ENCODE peak calls at places on chromosomes 13 and 19, in five cellular contexts. F, Q, M, I and N are unnamed samples.

GRCh38 chr13:24540236-24541126 is 27.9 kb upstream of the PARP4 start:
- DNase-seq in F (no peak), Q (no peak), M (no peak), I (peak; percentile 26), N (no peak)

GRCh38 chr19:36257512-36257876 is 42.6 kb downstream of the ZNF146 start:
- DNase-seq in F (no peak), Q (no peak), M (no peak), I (no peak), N (no peak)

GRCh38 chr19:28493881-28494280 is 719.1 kb downstream of the UQCRFS1 start:
- DNase-seq in F (no peak), Q (no peak), M (no peak), I (no peak), N (no peak)

GRCh38 chr19:55670280-55671053 is 4.6 kb upstream of the EPN1 start:
- DNase-seq in F (no peak), Q (no peak), M (no peak), I (no peak), N (no peak)

GRCh38 chr13:94054159-94054558 is 425.3 kb downstream of the DCT start:
- DNase-seq in F (no peak), Q (no peak), M (no peak), I (no peak), N (no peak)

GRCh38 chr19:46503848-46504453 is 8.3 kb upstream of the PNMA8B start:
- DNase-seq in F (no peak), Q (no peak), M (no peak), I (no peak), N (no peak)

GRCh38 chr13:114009590-114010400 is 35.9 kb upstream of the C13orf46 start:
- DNase-seq in F (no peak), Q (no peak), M (no peak), I (no peak), N (no peak)

GRCh38 chr19:32200312-32201038 is 144.9 kb upstream of the ZNF507 start:
- DNase-seq in F (no peak), Q (no peak), M (no peak), I (no peak), N (no peak)

GRCh38 chr13:99344610-99345208 is 37.5 kb upstream of the GPR183 start:
- DNase-seq in F (no peak), Q (no peak), M (no peak), I (no peak), N (no peak)

GRCh38 chr13:55606045-55606665 is 1534.6 kb upstream of the PRR20A start:
- DNase-seq in F (no peak), Q (no peak), M (no peak), I (no peak), N (no peak)

GRCh38 chr13:55602784-55603183 is 1537.9 kb upstream of the PRR20A start:
- DNase-seq in F (no peak), Q (no peak), M (no peak), I (no peak), N (no peak)
- TF ChIP-seq CTCF in F (no peak), Q (no peak), M (no peak), I (no peak), N (no peak)

GRCh38 chr19:48636859-48637448 is at the start of gene DBP:
- DNase-seq in F (no peak), Q (peak; percentile 49), M (no peak), I (no peak), N (no peak)
- TF ChIP-seq CTCF in F (no peak), Q (no peak), M (peak; percentile 24), I (peak; percentile 6), N (peak; percentile 42)

GRCh38 chr19:7191946-7192691 is 102.1 kb downstream of the INSR start:
- DNase-seq in F (peak; percentile 26), Q (no peak), M (no peak), I (no peak), N (no peak)
- TF ChIP-seq CTCF in F (no peak), Q (no peak), M (no peak), I (no peak), N (no peak)

DNA sequence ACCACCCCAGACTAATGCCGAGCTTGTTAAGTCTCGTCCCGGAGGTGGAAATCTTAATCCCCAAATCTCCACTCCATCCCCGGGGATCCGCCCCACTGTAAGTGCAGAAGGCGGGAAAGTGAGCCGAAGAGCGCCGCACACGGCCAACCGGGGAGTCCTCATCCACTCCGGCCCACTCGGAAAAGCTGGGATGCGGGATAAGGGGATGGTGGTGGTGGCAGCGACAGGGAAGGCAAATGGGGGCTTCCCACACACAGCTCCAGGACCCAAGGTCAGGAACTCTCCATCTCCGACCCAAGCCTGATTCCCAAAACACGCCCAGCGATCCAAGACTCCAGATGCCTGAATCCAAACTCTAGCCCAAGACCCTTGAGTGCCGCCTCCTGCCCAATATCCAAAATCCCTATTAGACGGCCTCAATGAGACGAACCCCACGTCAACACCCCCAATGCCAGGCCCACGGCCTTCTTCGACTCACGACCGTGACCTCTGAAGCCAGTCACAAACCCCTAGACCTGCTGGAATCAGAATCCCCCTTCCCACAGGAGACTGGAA is 481 bp downstream of the FBL start:
- DNase-seq in F (no peak), Q (no peak), M (no peak), I (peak; percentile 32), N (no peak)
- TF ChIP-seq CTCF in F (no peak), Q (no peak), M (peak; percentile 30), I (peak; percentile 23), N (peak; percentile 9)

DNA sequence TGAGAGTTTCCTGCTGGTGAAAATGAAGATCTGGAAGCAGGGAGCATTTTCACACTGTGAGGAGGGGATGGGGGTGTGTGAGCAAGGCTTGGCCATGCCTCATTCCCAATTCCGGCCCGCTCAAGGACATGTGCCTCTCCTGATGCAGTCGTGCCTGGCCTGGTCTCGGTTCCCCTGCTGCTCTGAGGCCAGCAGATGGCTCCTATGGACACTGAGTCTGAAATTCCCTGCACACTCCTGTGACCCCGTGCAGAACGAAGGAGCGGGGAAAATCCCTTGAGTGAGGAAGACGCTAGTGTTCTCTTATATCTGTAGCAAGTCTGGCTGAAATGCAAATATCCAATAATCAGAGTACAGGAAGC is 363 bp upstream of the ZNF763 start:
- DNase-seq in F (no peak), Q (no peak), M (no peak), I (no peak), N (no peak)
- TF ChIP-seq CTCF in F (no peak), Q (no peak), M (peak; percentile 44), I (peak; percentile 33), N (peak; percentile 26)

GRCh38 chr19:9856609-9857008 is 21.5 kb downstream of the PIN1 start:
- DNase-seq in F (no peak), Q (no peak), M (no peak), I (no peak), N (no peak)

GRCh38 chr19:9857920-9858746 is 23.0 kb downstream of the PIN1 start:
- DNase-seq in F (peak; percentile 13), Q (no peak), M (no peak), I (no peak), N (peak; percentile 33)

GRCh38 chr19:9857076-9857721 is 22.1 kb downstream of the PIN1 start:
- DNase-seq in F (no peak), Q (no peak), M (no peak), I (no peak), N (no peak)

GRCh38 chr19:9860407-9860806 is 25.3 kb downstream of the PIN1 start:
- DNase-seq in F (no peak), Q (no peak), M (no peak), I (no peak), N (no peak)

GRCh38 chr19:9858766-9859165 is 23.6 kb downstream of the PIN1 start:
- DNase-seq in F (no peak), Q (no peak), M (no peak), I (no peak), N (no peak)
- TF ChIP-seq CTCF in F (no peak), Q (no peak), M (no peak), I (no peak), N (no peak)

DNA sequence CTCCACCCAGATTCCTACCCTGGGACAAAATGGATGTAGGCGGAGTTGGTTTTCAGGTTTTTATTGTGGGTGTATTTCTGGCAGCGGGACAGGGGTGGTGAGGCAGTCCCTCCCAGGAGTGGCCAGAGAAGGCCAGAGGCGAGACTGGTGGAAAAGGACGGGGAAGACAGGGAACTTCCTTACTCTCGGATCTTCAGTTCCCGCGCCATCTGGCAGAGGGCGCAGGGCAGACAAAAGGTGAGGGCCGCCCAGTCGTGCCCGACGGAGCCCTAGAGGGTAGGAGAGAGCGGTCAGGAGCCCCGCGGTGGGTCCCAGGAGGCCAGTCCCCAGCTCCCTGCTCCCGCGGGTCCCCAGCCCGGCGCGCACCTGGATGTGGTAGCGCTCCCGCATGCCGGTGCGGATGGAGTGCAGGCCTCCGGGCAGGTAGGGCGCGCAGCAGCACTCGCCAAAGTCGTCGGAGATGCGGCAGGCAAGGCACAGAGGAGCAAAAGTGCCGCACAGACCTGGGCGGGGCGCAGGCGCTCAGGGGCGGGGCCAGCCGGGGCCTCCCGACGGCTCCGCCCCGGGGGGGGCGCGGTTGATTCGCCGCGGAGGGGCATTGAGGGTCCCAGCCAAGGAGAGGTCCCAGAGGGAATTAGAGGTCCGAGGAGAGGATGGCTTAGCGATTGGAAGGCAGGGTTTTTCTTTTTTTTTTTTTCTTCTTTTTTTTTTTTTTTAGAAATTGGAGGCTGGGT is 3.0 kb downstream of the CNFN start:
- DNase-seq in F (peak; percentile 48), Q (peak; percentile 80), M (no peak), I (peak; percentile 55), N (peak; percentile 58)
- TF ChIP-seq CTCF in F (peak; percentile 55), Q (peak; percentile 66), M (peak; percentile 67), I (peak; percentile 47), N (peak; percentile 68)

GRCh38 chr13:104315606-104316005 is 1249.4 kb upstream of the SLC10A2 start:
- DNase-seq in F (no peak), Q (peak; percentile 88), M (peak; percentile 88), I (peak; percentile 88), N (peak; percentile 96)

GRCh38 chr13:104314926-104315535 is 1248.8 kb upstream of the SLC10A2 start:
- DNase-seq in F (no peak), Q (peak; percentile 45), M (no peak), I (no peak), N (peak; percentile 63)

GRCh38 chr13:104320446-104320845 is 1254.2 kb upstream of the SLC10A2 start:
- DNase-seq in F (no peak), Q (no peak), M (no peak), I (peak; percentile 36), N (no peak)

GRCh38 chr13:104321756-104322155 is 1255.5 kb upstream of the SLC10A2 start:
- DNase-seq in F (no peak), Q (no peak), M (no peak), I (no peak), N (no peak)

DNA sequence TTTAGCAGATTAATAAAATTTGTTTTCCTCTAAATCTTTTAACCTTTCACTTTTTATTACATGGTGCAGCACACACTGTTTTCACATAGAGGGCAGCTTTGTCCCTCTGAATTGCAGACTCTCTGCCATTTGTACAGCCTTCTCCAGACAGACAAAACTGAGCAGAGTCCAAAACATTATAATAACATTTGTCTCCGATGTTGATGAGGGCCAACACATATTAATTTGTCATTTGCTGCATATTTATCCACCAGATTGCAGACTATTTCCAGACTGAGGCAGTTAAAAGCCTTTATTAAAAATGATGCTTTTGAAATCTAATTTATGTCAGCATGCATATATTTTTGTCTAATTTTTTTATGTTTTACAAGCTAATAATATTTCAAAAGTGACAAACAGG is 1251.9 kb upstream of the SLC10A2 start:
- DNase-seq in F (no peak), Q (peak; percentile 38), M (peak; percentile 8), I (peak; percentile 58), N (peak; percentile 22)
- TF ChIP-seq CTCF in F (no peak), Q (peak; percentile 69), M (peak; percentile 40), I (peak; percentile 52), N (peak; percentile 20)